ENCODE peak calls at places on chromosomes 1 and 21, in nine cellular contexts. One of them, this sample, is unnamed.

GRCh38 chr1:201562659-201563405 is 23.9 kb downstream of the NAV1 start:
- DNase-seq in AG04450: peak; percentile 69
- DNase-seq in stomach: no peak
- DNase-seq in brain microvascular endothelial cell: peak; percentile 88
- DNase-seq in upper lobe of right lung: no peak
- DNase-seq in ovary: no peak
- DNase-seq in IMR-90: peak; percentile 97
- DNase-seq in CD8-positive, alpha-beta T cell: no peak
- DNase-seq in PC-9: no peak
- DNase-seq in this sample: peak; percentile 97

GRCh38 chr1:99580451-99580850 is 65.5 kb upstream of the PALMD start:
- DNase-seq in AG04450: no peak
- DNase-seq in stomach: no peak
- DNase-seq in brain microvascular endothelial cell: no peak
- DNase-seq in upper lobe of right lung: no peak
- DNase-seq in ovary: no peak
- DNase-seq in IMR-90: no peak
- DNase-seq in CD8-positive, alpha-beta T cell: no peak
- DNase-seq in PC-9: no peak
- DNase-seq in this sample: peak; percentile 47

GRCh38 chr21:27571706-27572105 is 604.8 kb upstream of the ADAMTS5 start:
- DNase-seq in AG04450: peak; percentile 20
- DNase-seq in stomach: no peak
- DNase-seq in brain microvascular endothelial cell: peak; percentile 80
- DNase-seq in upper lobe of right lung: no peak
- DNase-seq in ovary: no peak
- DNase-seq in IMR-90: peak; percentile 81
- DNase-seq in CD8-positive, alpha-beta T cell: no peak
- DNase-seq in PC-9: no peak
- DNase-seq in this sample: peak; percentile 81

GRCh38 chr1:55250399-55251075 is 35.4 kb upstream of the USP24 start:
- DNase-seq in AG04450: no peak
- DNase-seq in stomach: no peak
- DNase-seq in brain microvascular endothelial cell: no peak
- DNase-seq in upper lobe of right lung: no peak
- DNase-seq in ovary: no peak
- DNase-seq in IMR-90: no peak
- DNase-seq in CD8-positive, alpha-beta T cell: no peak
- DNase-seq in PC-9: no peak
- DNase-seq in this sample: no peak

GRCh38 chr1:212979340-212980122 is 29.2 kb downstream of the VASH2 start:
- DNase-seq in AG04450: no peak
- DNase-seq in stomach: no peak
- DNase-seq in brain microvascular endothelial cell: no peak
- DNase-seq in upper lobe of right lung: no peak
- DNase-seq in ovary: no peak
- DNase-seq in IMR-90: no peak
- DNase-seq in CD8-positive, alpha-beta T cell: peak; percentile 43
- DNase-seq in PC-9: no peak
- DNase-seq in this sample: no peak

GRCh38 chr1:211126622-211127021 is 7.3 kb downstream of the KCNH1 start:
- DNase-seq in AG04450: no peak
- DNase-seq in stomach: no peak
- DNase-seq in brain microvascular endothelial cell: no peak
- DNase-seq in upper lobe of right lung: no peak
- DNase-seq in ovary: no peak
- DNase-seq in IMR-90: peak; percentile 23
- DNase-seq in CD8-positive, alpha-beta T cell: no peak
- DNase-seq in PC-9: no peak
- DNase-seq in this sample: no peak

GRCh38 chr1:23555225-23555801 is 4.0 kb downstream of the ID3 start:
- DNase-seq in AG04450: no peak
- DNase-seq in stomach: no peak
- DNase-seq in brain microvascular endothelial cell: peak; percentile 77
- DNase-seq in upper lobe of right lung: no peak
- DNase-seq in ovary: no peak
- DNase-seq in IMR-90: peak; percentile 68
- DNase-seq in CD8-positive, alpha-beta T cell: no peak
- DNase-seq in PC-9: no peak
- DNase-seq in this sample: peak; percentile 64

GRCh38 chr1:212721388-212722247 is 22.0 kb upstream of the BATF3 start:
- DNase-seq in AG04450: no peak
- DNase-seq in stomach: peak; percentile 49
- DNase-seq in brain microvascular endothelial cell: peak; percentile 45
- DNase-seq in upper lobe of right lung: no peak
- DNase-seq in ovary: no peak
- DNase-seq in IMR-90: peak; percentile 84
- DNase-seq in CD8-positive, alpha-beta T cell: no peak
- DNase-seq in PC-9: peak; percentile 89
- DNase-seq in this sample: peak; percentile 87

GRCh38 chr1:101237229-101237837 is 514 bp downstream of the S1PR1 start:
- DNase-seq in AG04450: peak; percentile 55
- DNase-seq in stomach: no peak
- DNase-seq in brain microvascular endothelial cell: no peak
- DNase-seq in upper lobe of right lung: no peak
- DNase-seq in ovary: no peak
- DNase-seq in IMR-90: peak; percentile 75
- DNase-seq in CD8-positive, alpha-beta T cell: peak; percentile 66
- DNase-seq in PC-9: no peak
- DNase-seq in this sample: peak; percentile 26

GRCh38 chr1:3604468-3604974 is 6.8 kb downstream of the MEGF6 start:
- DNase-seq in AG04450: no peak
- DNase-seq in stomach: no peak
- DNase-seq in brain microvascular endothelial cell: no peak
- DNase-seq in upper lobe of right lung: no peak
- DNase-seq in ovary: no peak
- DNase-seq in IMR-90: no peak
- DNase-seq in CD8-positive, alpha-beta T cell: no peak
- DNase-seq in PC-9: peak; percentile 51
- DNase-seq in this sample: no peak

GRCh38 chr1:3349161-3349967 is 105.1 kb upstream of the ARHGEF16 start:
- DNase-seq in AG04450: no peak
- DNase-seq in stomach: peak; percentile 77
- DNase-seq in brain microvascular endothelial cell: no peak
- DNase-seq in upper lobe of right lung: no peak
- DNase-seq in ovary: no peak
- DNase-seq in IMR-90: no peak
- DNase-seq in CD8-positive, alpha-beta T cell: no peak
- DNase-seq in PC-9: no peak
- DNase-seq in this sample: peak; percentile 27

GRCh38 chr1:73839922-73840321 is 358.1 kb downstream of the LRRIQ3 start:
- DNase-seq in AG04450: no peak
- DNase-seq in stomach: no peak
- DNase-seq in brain microvascular endothelial cell: peak; percentile 1
- DNase-seq in upper lobe of right lung: no peak
- DNase-seq in ovary: no peak
- DNase-seq in IMR-90: no peak
- DNase-seq in CD8-positive, alpha-beta T cell: no peak
- DNase-seq in PC-9: no peak
- DNase-seq in this sample: no peak

GRCh38 chr1:180524160-180524914 is 22.0 kb upstream of the ACBD6 start:
- DNase-seq in AG04450: no peak
- DNase-seq in stomach: no peak
- DNase-seq in brain microvascular endothelial cell: no peak
- DNase-seq in upper lobe of right lung: no peak
- DNase-seq in ovary: no peak
- DNase-seq in IMR-90: peak; percentile 62
- DNase-seq in CD8-positive, alpha-beta T cell: no peak
- DNase-seq in PC-9: no peak
- DNase-seq in this sample: no peak
- H3K27ac ChIP-seq in AG04450: no peak overlapping the region
- H3K27ac ChIP-seq in stomach: no peak overlapping the region
- H3K27ac ChIP-seq in brain microvascular endothelial cell: no peak overlapping the region
- H3K27ac ChIP-seq in upper lobe of right lung: no peak overlapping the region
- H3K27ac ChIP-seq in ovary: no peak overlapping the region
- H3K27ac ChIP-seq in IMR-90: peak overlapping the region; percentile 60
- H3K27ac ChIP-seq in CD8-positive, alpha-beta T cell: no peak overlapping the region
- H3K27ac ChIP-seq in PC-9: no peak overlapping the region
- H3K27ac ChIP-seq in this sample: no peak overlapping the region

DNA sequence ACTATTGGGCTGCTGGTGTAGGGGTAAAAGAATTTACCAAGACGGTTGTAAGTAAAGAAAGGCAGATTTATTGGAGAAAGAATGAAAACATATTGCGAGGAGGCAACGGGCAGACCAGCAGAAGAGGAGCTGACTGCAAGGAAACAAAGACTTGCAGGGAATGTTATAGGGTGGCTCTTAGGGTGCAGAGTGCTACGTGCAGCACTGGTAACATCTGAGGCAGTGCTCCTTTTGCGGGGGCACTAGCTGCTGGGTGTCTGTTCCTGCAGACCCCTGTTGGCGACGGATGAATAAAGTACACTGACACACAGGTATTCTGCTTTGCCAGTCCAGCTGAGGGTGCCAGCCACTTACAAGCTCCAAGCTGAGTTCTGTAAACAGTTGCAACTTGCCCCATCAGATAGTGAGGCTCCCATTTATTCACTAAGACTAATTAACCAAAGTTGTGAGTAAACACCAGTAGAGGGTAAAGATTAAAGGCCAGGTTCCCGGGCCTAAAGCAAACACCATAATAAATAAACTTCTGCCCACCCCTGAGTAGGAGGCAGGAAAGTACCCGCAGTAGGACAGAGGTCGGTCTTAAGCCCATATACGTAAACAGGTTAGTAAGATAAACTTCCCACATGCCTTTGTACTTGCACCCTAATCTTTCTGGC is 140.2 kb upstream of the KCNK1 start:
- DNase-seq in AG04450: no peak
- DNase-seq in stomach: no peak
- DNase-seq in brain microvascular endothelial cell: no peak
- DNase-seq in upper lobe of right lung: no peak
- DNase-seq in ovary: no peak
- DNase-seq in IMR-90: no peak
- DNase-seq in CD8-positive, alpha-beta T cell: no peak
- DNase-seq in PC-9: no peak
- DNase-seq in this sample: no peak
- TF ChIP-seq CTCF in AG04450: no peak
- TF ChIP-seq CTCF in stomach: no peak
- TF ChIP-seq CTCF in brain microvascular endothelial cell: no peak
- TF ChIP-seq CTCF in upper lobe of right lung: no peak
- TF ChIP-seq CTCF in ovary: no peak
- TF ChIP-seq CTCF in IMR-90: no peak
- TF ChIP-seq CTCF in CD8-positive, alpha-beta T cell: no peak
- TF ChIP-seq CTCF in PC-9: no peak
- TF ChIP-seq CTCF in this sample: no peak

DNA sequence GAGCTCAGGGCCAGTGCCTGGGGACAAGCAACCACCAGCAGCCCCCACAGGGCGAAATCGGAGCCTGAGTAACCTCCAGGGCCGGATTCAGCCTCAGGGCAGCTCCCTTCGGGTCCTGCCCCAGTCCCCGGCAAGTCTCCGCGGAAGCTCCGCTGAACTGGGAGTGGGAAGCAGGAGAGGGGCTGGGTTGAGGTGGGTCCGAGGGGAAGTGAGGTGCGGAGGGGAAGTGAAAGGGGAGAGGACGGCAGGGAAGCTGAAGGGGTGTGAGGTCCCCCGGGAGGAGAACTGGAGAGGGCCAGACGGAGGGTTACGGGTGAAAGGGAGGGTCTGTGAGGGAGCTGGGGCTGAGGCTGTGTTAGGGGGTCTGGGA is 560 bp downstream of the PADI2 start:
- DNase-seq in AG04450: no peak
- DNase-seq in stomach: no peak
- DNase-seq in brain microvascular endothelial cell: no peak
- DNase-seq in upper lobe of right lung: no peak
- DNase-seq in ovary: no peak
- DNase-seq in IMR-90: no peak
- DNase-seq in CD8-positive, alpha-beta T cell: no peak
- DNase-seq in PC-9: no peak
- DNase-seq in this sample: no peak
- H3K27ac ChIP-seq in AG04450: no peak overlapping the region
- H3K27ac ChIP-seq in stomach: no peak overlapping the region
- H3K27ac ChIP-seq in brain microvascular endothelial cell: no peak overlapping the region
- H3K27ac ChIP-seq in upper lobe of right lung: no peak overlapping the region
- H3K27ac ChIP-seq in ovary: no peak overlapping the region
- H3K27ac ChIP-seq in IMR-90: no peak overlapping the region
- H3K27ac ChIP-seq in CD8-positive, alpha-beta T cell: no peak overlapping the region
- H3K27ac ChIP-seq in PC-9: no peak overlapping the region
- H3K27ac ChIP-seq in this sample: no peak overlapping the region

GRCh38 chr21:44255519-44255981 is 6.1 kb downstream of the DNMT3L start:
- DNase-seq in AG04450: no peak
- DNase-seq in stomach: no peak
- DNase-seq in brain microvascular endothelial cell: no peak
- DNase-seq in upper lobe of right lung: no peak
- DNase-seq in ovary: no peak
- DNase-seq in IMR-90: peak; percentile 46
- DNase-seq in CD8-positive, alpha-beta T cell: no peak
- DNase-seq in PC-9: no peak
- DNase-seq in this sample: peak; percentile 6
- TF ChIP-seq CTCF in AG04450: no peak
- TF ChIP-seq CTCF in stomach: no peak
- TF ChIP-seq CTCF in brain microvascular endothelial cell: no peak
- TF ChIP-seq CTCF in upper lobe of right lung: no peak
- TF ChIP-seq CTCF in ovary: no peak
- TF ChIP-seq CTCF in IMR-90: no peak
- TF ChIP-seq CTCF in CD8-positive, alpha-beta T cell: no peak
- TF ChIP-seq CTCF in PC-9: no peak
- TF ChIP-seq CTCF in this sample: no peak

DNA sequence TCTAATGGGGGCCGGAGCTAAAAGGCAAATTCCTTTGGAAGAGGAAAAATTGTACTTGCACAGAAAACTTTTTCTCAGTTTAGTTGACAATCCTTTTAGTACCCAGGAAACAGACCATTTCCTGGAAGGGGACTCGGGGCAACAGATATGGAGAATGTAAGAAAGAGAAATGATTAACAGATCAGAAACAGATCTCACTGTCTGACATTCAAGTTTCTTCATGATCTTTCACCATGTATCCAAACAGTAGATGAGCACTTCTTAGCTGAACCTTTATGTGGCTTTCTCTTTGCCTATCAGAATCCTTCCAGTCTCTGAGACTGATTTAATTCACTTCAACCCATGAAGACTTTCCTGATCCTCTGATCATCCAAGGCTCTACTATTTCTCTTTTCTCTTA is 2.8 kb downstream of the TTLL7 start:
- DNase-seq in AG04450: no peak
- DNase-seq in stomach: no peak
- DNase-seq in brain microvascular endothelial cell: no peak
- DNase-seq in upper lobe of right lung: no peak
- DNase-seq in ovary: no peak
- DNase-seq in IMR-90: peak; percentile 2
- DNase-seq in CD8-positive, alpha-beta T cell: no peak
- DNase-seq in PC-9: no peak
- DNase-seq in this sample: no peak
- H3K27ac ChIP-seq in AG04450: no peak overlapping the region
- H3K27ac ChIP-seq in stomach: no peak overlapping the region
- H3K27ac ChIP-seq in brain microvascular endothelial cell: no peak overlapping the region
- H3K27ac ChIP-seq in upper lobe of right lung: no peak overlapping the region
- H3K27ac ChIP-seq in ovary: no peak overlapping the region
- H3K27ac ChIP-seq in IMR-90: no peak overlapping the region
- H3K27ac ChIP-seq in CD8-positive, alpha-beta T cell: no peak overlapping the region
- H3K27ac ChIP-seq in PC-9: no peak overlapping the region
- H3K27ac ChIP-seq in this sample: no peak overlapping the region